ENCODE peak calls at places on chromosomes 12 and 14, in four cellular contexts. S, O, Q and J are unnamed samples.

GRCh38 chr14:64417042-64417770 is 29.1 kb downstream of the MTHFD1 start:
- DNase-seq in O (no peak), S (no peak), Q (peak; percentile 41), J (no peak)

GRCh38 chr14:99387880-99388279 is 92.8 kb downstream of the SETD3 start:
- DNase-seq in S (no peak), Q (no peak), O (no peak), J (no peak)

GRCh38 chr12:53806689-53807088 is 54.9 kb upstream of the CISTR start:
- DNase-seq in S (no peak), O (no peak), Q (peak; percentile 44), J (no peak)

GRCh38 chr12:13566286-13566685 is 369.8 kb downstream of the EMP1 start:
- DNase-seq in S (no peak), Q (no peak), O (no peak), J (no peak)

GRCh38 chr12:570949-571794 is 92.1 kb downstream of the NINJ2 start:
- DNase-seq in S (peak; percentile 88), Q (peak; percentile 98), O (peak; percentile 81), J (peak; percentile 68)

GRCh38 chr12:113201187-113202177 is 16.0 kb downstream of the RITA1 start:
- DNase-seq in O (no peak), S (no peak), Q (no peak), J (no peak)

GRCh38 chr12:54579696-54580333 is 8.6 kb downstream of the PPP1R1A start:
- DNase-seq in O (peak; percentile 89), S (peak; percentile 55), Q (peak; percentile 90), J (peak; percentile 70)

GRCh38 chr12:110923692-110924334 is 3.4 kb upstream of the MYL2 start:
- DNase-seq in O (peak; percentile 30), Q (no peak), S (no peak), J (no peak)

GRCh38 chr14:22039938-22040780 is 366.5 kb upstream of the OR4E1 start:
- DNase-seq in S (no peak), O (no peak), Q (peak; percentile 1), J (no peak)

GRCh38 chr12:94148841-94149780 is 734 bp downstream of the PLXNC1 start:
- DNase-seq in O (no peak), S (no peak), Q (peak; percentile 55), J (no peak)

GRCh38 chr14:89298056-89298834 is 118.8 kb downstream of the FOXN3 start:
- DNase-seq in S (no peak), Q (no peak), O (no peak), J (no peak)

GRCh38 chr14:37796703-37797416 is 201.4 kb downstream of the TTC6 start:
- DNase-seq in O (no peak), S (no peak), Q (no peak), J (no peak)

GRCh38 chr12:110687770-110688169 is 1.1 kb downstream of the HVCN1 start:
- DNase-seq in S (no peak), Q (no peak), O (no peak), J (no peak)

GRCh38 chr14:71591929-71592328 is 340.3 kb upstream of the RGS6 start:
- DNase-seq in S (peak; percentile 56), O (no peak), Q (peak; percentile 69), J (no peak)

GRCh38 chr12:43737646-43738045 is 20.9 kb downstream of the PUS7L start:
- DNase-seq in Q (peak; percentile 33), S (peak; percentile 47), O (no peak), J (no peak)